ENCODE peak calls at places on chromosomes 12 and 14, in seven cellular contexts. One of them, this sample, is unnamed.

GRCh38 chr14:99215277-99215676 is 56.7 kb downstream of the BCL11B start:
- DNase-seq in H1: no peak
- DNase-seq in K562: no peak
- DNase-seq in GM12878: no peak
- DNase-seq in SK-N-SH: no peak
- DNase-seq in GM12891: no peak
- DNase-seq in GM12892: no peak
- DNase-seq in this sample: no peak

GRCh38 chr14:71403673-71404072 is 496.4 kb downstream of the PCNX1 start:
- DNase-seq in K562: no peak
- DNase-seq in GM12892: no peak
- DNase-seq in SK-N-SH: peak; percentile 47
- DNase-seq in H1: no peak
- DNase-seq in GM12878: peak; percentile 42
- DNase-seq in GM12891: no peak
- DNase-seq in this sample: peak; percentile 39

GRCh38 chr12:127272864-127273263 is 994.1 kb upstream of the TMEM132C start:
- DNase-seq in GM12891: no peak
- DNase-seq in GM12878: no peak
- DNase-seq in H1: no peak
- DNase-seq in SK-N-SH: no peak
- DNase-seq in GM12892: no peak
- DNase-seq in K562: no peak
- DNase-seq in this sample: no peak

GRCh38 chr12:109433618-109434017 is 43.5 kb downstream of the KCTD10 start:
- DNase-seq in GM12878: no peak
- DNase-seq in K562: peak; percentile 64
- DNase-seq in GM12891: no peak
- DNase-seq in SK-N-SH: peak; percentile 37
- DNase-seq in GM12892: no peak
- DNase-seq in H1: peak; percentile 59
- DNase-seq in this sample: no peak

GRCh38 chr14:33679025-33679424 is 271.8 kb downstream of the EGLN3 start:
- DNase-seq in K562: no peak
- DNase-seq in H1: no peak
- DNase-seq in GM12878: no peak
- DNase-seq in SK-N-SH: no peak
- DNase-seq in GM12891: no peak
- DNase-seq in GM12892: no peak
- DNase-seq in this sample: no peak

GRCh38 chr12:110304061-110304551 is 23.1 kb downstream of the ATP2A2 start:
- DNase-seq in GM12892: no peak
- DNase-seq in K562: no peak
- DNase-seq in H1: no peak
- DNase-seq in GM12891: no peak
- DNase-seq in SK-N-SH: no peak
- DNase-seq in GM12878: no peak
- DNase-seq in this sample: no peak

GRCh38 chr12:22215467-22216253 is 118.8 kb downstream of the ST8SIA1 start:
- DNase-seq in H1: no peak
- DNase-seq in K562: no peak
- DNase-seq in SK-N-SH: no peak
- DNase-seq in GM12891: no peak
- DNase-seq in GM12892: no peak
- DNase-seq in GM12878: no peak
- DNase-seq in this sample: no peak

GRCh38 chr12:22978962-22979361 is 354.0 kb downstream of the ETNK1 start:
- DNase-seq in SK-N-SH: peak; percentile 11
- DNase-seq in K562: no peak
- DNase-seq in GM12878: no peak
- DNase-seq in GM12891: no peak
- DNase-seq in GM12892: no peak
- DNase-seq in H1: no peak
- DNase-seq in this sample: no peak

GRCh38 chr12:57941165-57941894 is at the start of gene ATP23:
- DNase-seq in GM12891: peak; percentile 80
- DNase-seq in H1: peak; percentile 93
- DNase-seq in SK-N-SH: peak; percentile 96
- DNase-seq in GM12878: peak; percentile 73
- DNase-seq in GM12892: peak; percentile 83
- DNase-seq in K562: peak; percentile 96
- DNase-seq in this sample: peak; percentile 84

GRCh38 chr12:52636592-52637258 is 15.3 kb downstream of the KRT2 start:
- DNase-seq in GM12878: no peak
- DNase-seq in GM12892: no peak
- DNase-seq in H1: peak; percentile 30
- DNase-seq in GM12891: no peak
- DNase-seq in SK-N-SH: no peak
- DNase-seq in K562: no peak
- DNase-seq in this sample: no peak

GRCh38 chr14:95359974-95360826 is 40.5 kb upstream of the CLMN start:
- DNase-seq in GM12892: no peak
- DNase-seq in H1: peak; percentile 65
- DNase-seq in GM12891: no peak
- DNase-seq in K562: no peak
- DNase-seq in SK-N-SH: no peak
- DNase-seq in GM12878: no peak
- DNase-seq in this sample: no peak

GRCh38 chr12:6917491-6918231 is 3.3 kb downstream of the ENO2 start:
- DNase-seq in GM12892: no peak
- DNase-seq in SK-N-SH: no peak
- DNase-seq in GM12891: no peak
- DNase-seq in GM12878: no peak
- DNase-seq in K562: no peak
- DNase-seq in H1: no peak
- DNase-seq in this sample: no peak

GRCh38 chr12:12449533-12450025 is 92.7 kb downstream of the BORCS5 start:
- DNase-seq in GM12878: no peak
- DNase-seq in SK-N-SH: no peak
- DNase-seq in GM12892: no peak
- DNase-seq in H1: no peak
- DNase-seq in K562: no peak
- DNase-seq in GM12891: no peak
- DNase-seq in this sample: peak; percentile 98

GRCh38 chr14:91870001-91870400 is 2.7 kb upstream of the TC2N start:
- DNase-seq in GM12878: no peak
- DNase-seq in GM12892: no peak
- DNase-seq in SK-N-SH: no peak
- DNase-seq in GM12891: no peak
- DNase-seq in K562: no peak
- DNase-seq in H1: no peak
- DNase-seq in this sample: peak; percentile 5

GRCh38 chr14:49768301-49769121 is 558 bp downstream of the KLHDC2 start:
- DNase-seq in GM12892: peak; percentile 30
- DNase-seq in K562: peak; percentile 41
- DNase-seq in H1: peak; percentile 63
- DNase-seq in GM12878: no peak
- DNase-seq in SK-N-SH: peak; percentile 67
- DNase-seq in GM12891: peak; percentile 30
- DNase-seq in this sample: peak; percentile 70

GRCh38 chr14:104600141-104600643 is 4.4 kb downstream of the TMEM179 start:
- DNase-seq in H1: no peak
- DNase-seq in GM12892: no peak
- DNase-seq in SK-N-SH: peak; percentile 94
- DNase-seq in K562: no peak
- DNase-seq in GM12878: no peak
- DNase-seq in GM12891: peak; percentile 15
- DNase-seq in this sample: no peak

GRCh38 chr12:92363295-92364146 is 217.9 kb upstream of the BTG1 start:
- DNase-seq in GM12891: no peak
- DNase-seq in K562: no peak
- DNase-seq in GM12892: no peak
- DNase-seq in GM12878: peak; percentile 96
- DNase-seq in H1: no peak
- DNase-seq in SK-N-SH: peak; percentile 29
- DNase-seq in this sample: no peak

GRCh38 chr14:21771671-21772070 is 98.1 kb upstream of the OR4E1 start:
- DNase-seq in SK-N-SH: no peak
- DNase-seq in GM12891: no peak
- DNase-seq in K562: no peak
- DNase-seq in H1: no peak
- DNase-seq in GM12892: no peak
- DNase-seq in GM12878: no peak
- DNase-seq in this sample: no peak

GRCh38 chr12:128056299-128056885 is 210.6 kb upstream of the TMEM132C start:
- DNase-seq in H1: peak; percentile 54
- DNase-seq in SK-N-SH: no peak
- DNase-seq in K562: no peak
- DNase-seq in GM12892: no peak
- DNase-seq in GM12891: no peak
- DNase-seq in GM12878: no peak
- DNase-seq in this sample: no peak

GRCh38 chr12:132029503-132030300 is 80.0 kb downstream of the EP400 start:
- DNase-seq in GM12892: no peak
- DNase-seq in GM12891: no peak
- DNase-seq in GM12878: no peak
- DNase-seq in K562: no peak
- DNase-seq in H1: no peak
- DNase-seq in SK-N-SH: no peak
- DNase-seq in this sample: no peak

DNA sequence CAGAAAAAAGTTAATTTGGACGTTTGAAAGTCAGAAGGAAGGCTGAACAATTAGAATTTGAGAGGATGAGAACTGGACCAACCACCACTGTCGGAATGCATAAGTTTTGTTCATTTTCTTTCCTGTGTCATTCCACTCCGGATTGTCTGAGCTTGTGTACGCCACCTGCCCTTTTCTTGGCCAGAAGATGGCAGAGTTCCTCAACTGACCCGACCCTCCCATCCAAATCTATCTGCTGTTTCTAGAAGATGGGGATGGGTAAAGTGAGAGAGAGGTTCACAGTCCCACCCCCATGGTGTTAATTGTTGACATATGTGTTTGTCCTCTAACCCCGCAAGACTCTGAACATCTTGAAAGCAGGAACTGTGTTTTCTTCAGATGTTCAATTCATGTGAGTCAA is 388.0 kb downstream of the VRK1 start:
- DNase-seq in GM12878: no peak
- DNase-seq in H1: peak; percentile 51
- DNase-seq in SK-N-SH: no peak
- DNase-seq in K562: no peak
- DNase-seq in GM12892: no peak
- DNase-seq in GM12891: no peak
- DNase-seq in this sample: no peak
- TF ChIP-seq TAF1 in GM12878: no peak
- TF ChIP-seq TAF1 in H1: no peak
- TF ChIP-seq TAF1 in SK-N-SH: no peak
- TF ChIP-seq TAF1 in K562: no peak
- TF ChIP-seq TAF1 in GM12892: no peak
- TF ChIP-seq TAF1 in GM12891: no peak
- TF ChIP-seq TAF1 in this sample: no peak

DNA sequence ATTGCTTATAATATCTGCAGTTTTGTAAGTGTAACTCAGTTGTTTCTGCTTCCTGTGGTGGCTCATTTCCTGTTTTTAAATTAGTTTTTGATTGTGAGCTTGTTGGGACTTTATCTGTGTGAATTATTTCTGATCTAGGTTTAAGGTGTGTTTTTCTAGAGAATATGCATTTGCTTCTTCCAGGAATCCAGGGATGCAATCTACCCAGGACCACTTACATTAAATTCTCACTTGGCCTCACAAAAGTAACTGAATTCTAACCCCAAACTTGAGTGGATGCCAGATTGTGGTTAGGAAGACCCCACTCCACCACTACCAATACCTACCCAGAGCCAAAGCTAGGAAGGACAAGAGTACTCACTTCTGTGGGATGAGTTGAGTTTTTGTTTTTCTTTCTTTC is 11.9 kb downstream of the STYX start:
- DNase-seq in GM12878: no peak
- DNase-seq in H1: no peak
- DNase-seq in GM12891: no peak
- DNase-seq in SK-N-SH: no peak
- DNase-seq in GM12892: no peak
- DNase-seq in K562: no peak
- DNase-seq in this sample: no peak
- TF ChIP-seq TAF1 in GM12878: no peak
- TF ChIP-seq TAF1 in H1: no peak
- TF ChIP-seq TAF1 in GM12891: no peak
- TF ChIP-seq TAF1 in SK-N-SH: no peak
- TF ChIP-seq TAF1 in GM12892: no peak
- TF ChIP-seq TAF1 in K562: no peak
- TF ChIP-seq TAF1 in this sample: no peak

DNA sequence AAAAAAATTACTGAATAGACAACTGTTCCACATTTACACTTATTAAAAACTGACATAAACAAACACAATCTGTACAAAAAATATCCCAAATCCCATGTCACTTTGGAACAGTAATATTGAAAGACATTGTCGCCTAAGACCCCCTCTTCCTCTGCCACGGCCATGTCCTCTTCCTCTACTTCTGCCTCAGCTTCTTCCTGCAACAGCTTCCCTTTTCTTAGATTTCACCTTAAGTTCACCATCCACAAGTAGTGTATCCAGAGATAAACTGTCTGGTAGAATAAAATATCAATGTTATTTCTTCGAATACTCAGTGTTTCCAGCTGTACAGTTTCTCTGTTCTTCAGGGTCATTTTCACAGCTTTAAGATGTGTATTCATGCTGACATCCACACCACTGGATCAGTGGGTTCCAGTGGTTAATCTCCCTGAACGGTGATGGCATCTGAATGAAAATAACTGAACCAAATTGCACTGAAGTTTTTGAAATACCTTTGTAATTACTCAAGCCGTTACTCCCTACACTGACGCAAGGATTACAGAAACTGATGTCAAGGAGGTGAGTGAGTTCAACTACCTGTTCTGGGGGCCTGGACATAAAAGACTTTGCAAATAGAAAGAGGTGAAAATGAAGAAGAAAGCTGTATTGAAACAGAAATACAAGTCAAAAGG is 208.5 kb downstream of the C12orf50 start:
- DNase-seq in H1: no peak
- DNase-seq in SK-N-SH: no peak
- DNase-seq in K562: no peak
- DNase-seq in GM12878: no peak
- DNase-seq in GM12892: no peak
- DNase-seq in GM12891: no peak
- DNase-seq in this sample: no peak
- TF ChIP-seq TAF1 in H1: no peak
- TF ChIP-seq TAF1 in SK-N-SH: no peak
- TF ChIP-seq TAF1 in K562: no peak
- TF ChIP-seq TAF1 in GM12878: no peak
- TF ChIP-seq TAF1 in GM12892: no peak
- TF ChIP-seq TAF1 in GM12891: no peak
- TF ChIP-seq TAF1 in this sample: no peak

DNA sequence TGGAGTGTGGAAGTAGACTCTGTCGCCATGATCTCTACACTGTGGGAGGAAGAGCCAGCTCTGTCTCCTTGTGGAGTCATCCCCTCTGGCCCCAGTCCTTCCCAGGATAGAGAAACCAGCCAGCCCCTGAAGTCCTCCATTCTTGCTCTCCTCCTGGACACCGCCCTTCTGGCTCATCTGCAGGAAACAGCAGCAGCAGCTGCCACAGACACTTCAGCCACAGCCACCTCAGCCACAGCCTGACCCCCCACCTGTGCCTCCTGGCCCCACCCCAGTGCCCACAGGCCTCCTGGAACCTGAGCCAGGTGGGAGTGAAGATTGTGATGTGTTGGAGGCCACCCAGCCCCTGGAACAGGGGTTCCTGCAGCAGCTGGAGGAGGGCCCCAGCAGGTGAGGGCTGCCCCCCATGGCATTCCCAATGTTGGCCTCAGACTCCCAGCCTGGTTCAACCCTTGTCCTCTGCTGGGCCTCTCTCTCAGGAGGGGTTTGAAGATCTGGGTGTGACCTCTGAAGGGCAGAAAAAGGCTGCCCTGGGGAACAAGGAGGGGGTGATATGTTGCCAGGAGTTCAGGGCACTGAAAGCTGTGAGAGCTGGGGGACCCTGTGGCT is 10.4 kb downstream of the PRPF40B start:
- DNase-seq in GM12891: no peak
- DNase-seq in SK-N-SH: no peak
- DNase-seq in H1: no peak
- DNase-seq in GM12878: no peak
- DNase-seq in GM12892: no peak
- DNase-seq in K562: no peak
- DNase-seq in this sample: no peak
- TF ChIP-seq TAF1 in GM12891: no peak
- TF ChIP-seq TAF1 in SK-N-SH: no peak
- TF ChIP-seq TAF1 in H1: no peak
- TF ChIP-seq TAF1 in GM12878: no peak
- TF ChIP-seq TAF1 in GM12892: no peak
- TF ChIP-seq TAF1 in K562: no peak
- TF ChIP-seq TAF1 in this sample: no peak

This sample was measured in HepG2.